ENCODE peak calls at places on chromosome X, in five cellular contexts. One of them, this sample, is unnamed.
A peak's percentile ranks its signal among the peaks of the same experiment; 100 is the strongest.

GRCh38 chrX:101977091-101977490 is 45.3 kb upstream of the ZMAT1 start:
- DNase-seq in foreskin fibroblast: no peak
- DNase-seq in stimulated activated naive CD8-positive, alpha-beta T cell treated with anti-CD3 and anti-CD28 coated beads, Interleukin-15, Interleukin-2, amounts not matched to agents 100 U/mL and 50 U/mL, for 24 hours: no peak
- DNase-seq in amniotic stem cell: no peak
- DNase-seq in ACHN: no peak
- DNase-seq in this sample: no peak

GRCh38 chrX:131650637-131651410 is 107.0 kb downstream of the OR13H1 start:
- DNase-seq in foreskin fibroblast: no peak
- DNase-seq in ACHN: peak; percentile 37
- DNase-seq in stimulated activated naive CD8-positive, alpha-beta T cell treated with anti-CD3 and anti-CD28 coated beads, Interleukin-15, Interleukin-2, amounts not matched to agents 100 U/mL and 50 U/mL, for 24 hours: no peak
- DNase-seq in amniotic stem cell: no peak
- DNase-seq in this sample: no peak

GRCh38 chrX:102339312-102340298 is 92.6 kb downstream of the NXF2 start:
- DNase-seq in foreskin fibroblast: no peak
- DNase-seq in amniotic stem cell: no peak
- DNase-seq in stimulated activated naive CD8-positive, alpha-beta T cell treated with anti-CD3 and anti-CD28 coated beads, Interleukin-15, Interleukin-2, amounts not matched to agents 100 U/mL and 50 U/mL, for 24 hours: no peak
- DNase-seq in ACHN: no peak
- DNase-seq in this sample: no peak

GRCh38 chrX:50579955-50580354 is 109.3 kb upstream of the DGKK start:
- DNase-seq in ACHN: peak; percentile 50
- DNase-seq in amniotic stem cell: peak; percentile 0
- DNase-seq in foreskin fibroblast: peak; percentile 30
- DNase-seq in stimulated activated naive CD8-positive, alpha-beta T cell treated with anti-CD3 and anti-CD28 coated beads, Interleukin-15, Interleukin-2, amounts not matched to agents 100 U/mL and 50 U/mL, for 24 hours: peak; percentile 5
- DNase-seq in this sample: peak; percentile 1

GRCh38 chrX:119155416-119156035 is 27.9 kb upstream of the KIAA1210 start:
- DNase-seq in ACHN: peak; percentile 6
- DNase-seq in stimulated activated naive CD8-positive, alpha-beta T cell treated with anti-CD3 and anti-CD28 coated beads, Interleukin-15, Interleukin-2, amounts not matched to agents 100 U/mL and 50 U/mL, for 24 hours: no peak
- DNase-seq in foreskin fibroblast: peak; percentile 50
- DNase-seq in amniotic stem cell: no peak
- DNase-seq in this sample: peak; percentile 9

GRCh38 chrX:102129473-102129872 is 4.0 kb downstream of the TCEAL2 start:
- DNase-seq in stimulated activated naive CD8-positive, alpha-beta T cell treated with anti-CD3 and anti-CD28 coated beads, Interleukin-15, Interleukin-2, amounts not matched to agents 100 U/mL and 50 U/mL, for 24 hours: no peak
- DNase-seq in amniotic stem cell: no peak
- DNase-seq in foreskin fibroblast: peak; percentile 4
- DNase-seq in ACHN: peak; percentile 2
- DNase-seq in this sample: no peak

GRCh38 chrX:46796574-46797191 is 37.8 kb upstream of the SLC9A7 start:
- DNase-seq in amniotic stem cell: peak; percentile 13
- DNase-seq in foreskin fibroblast: peak; percentile 83
- DNase-seq in ACHN: peak; percentile 49
- DNase-seq in stimulated activated naive CD8-positive, alpha-beta T cell treated with anti-CD3 and anti-CD28 coated beads, Interleukin-15, Interleukin-2, amounts not matched to agents 100 U/mL and 50 U/mL, for 24 hours: peak; percentile 71
- DNase-seq in this sample: peak; percentile 39

GRCh38 chrX:49793686-49794085 is 35.4 kb upstream of the PAGE4 start:
- DNase-seq in ACHN: no peak
- DNase-seq in amniotic stem cell: no peak
- DNase-seq in foreskin fibroblast: no peak
- DNase-seq in stimulated activated naive CD8-positive, alpha-beta T cell treated with anti-CD3 and anti-CD28 coated beads, Interleukin-15, Interleukin-2, amounts not matched to agents 100 U/mL and 50 U/mL, for 24 hours: no peak
- DNase-seq in this sample: no peak

GRCh38 chrX:54358424-54359211 is 772 bp upstream of the WNK3 start:
- DNase-seq in ACHN: no peak
- DNase-seq in stimulated activated naive CD8-positive, alpha-beta T cell treated with anti-CD3 and anti-CD28 coated beads, Interleukin-15, Interleukin-2, amounts not matched to agents 100 U/mL and 50 U/mL, for 24 hours: peak; percentile 43
- DNase-seq in foreskin fibroblast: peak; percentile 52
- DNase-seq in amniotic stem cell: peak; percentile 7
- DNase-seq in this sample: peak; percentile 22

GRCh38 chrX:21738145-21738949 is 19.6 kb downstream of the SMPX start:
- DNase-seq in foreskin fibroblast: no peak
- DNase-seq in stimulated activated naive CD8-positive, alpha-beta T cell treated with anti-CD3 and anti-CD28 coated beads, Interleukin-15, Interleukin-2, amounts not matched to agents 100 U/mL and 50 U/mL, for 24 hours: no peak
- DNase-seq in amniotic stem cell: no peak
- DNase-seq in ACHN: no peak
- DNase-seq in this sample: no peak

GRCh38 chrX:45697591-45697990 is 496.9 kb upstream of the DIPK2B start:
- DNase-seq in amniotic stem cell: peak; percentile 51
- DNase-seq in ACHN: no peak
- DNase-seq in stimulated activated naive CD8-positive, alpha-beta T cell treated with anti-CD3 and anti-CD28 coated beads, Interleukin-15, Interleukin-2, amounts not matched to agents 100 U/mL and 50 U/mL, for 24 hours: no peak
- DNase-seq in foreskin fibroblast: peak; percentile 93
- DNase-seq in this sample: peak; percentile 6

GRCh38 chrX:129748265-129748664 is 9.5 kb downstream of the XPNPEP2 start:
- DNase-seq in stimulated activated naive CD8-positive, alpha-beta T cell treated with anti-CD3 and anti-CD28 coated beads, Interleukin-15, Interleukin-2, amounts not matched to agents 100 U/mL and 50 U/mL, for 24 hours: no peak
- DNase-seq in foreskin fibroblast: peak; percentile 86
- DNase-seq in ACHN: no peak
- DNase-seq in amniotic stem cell: no peak
- DNase-seq in this sample: no peak